ENCODE peak calls at places on chromosomes 1 and 21, in four cellular contexts. O, E, V and F are unnamed samples.

GRCh38 chr1:102183711-102184110 is 187.0 kb upstream of the OLFM3 start:
- DNase-seq in O (no peak), E (no peak), V (no peak), F (no peak)

GRCh38 chr1:31723828-31724359 is 20.1 kb upstream of the COL16A1 start:
- DNase-seq in O (peak; percentile 75), E (peak; percentile 84), V (peak; percentile 88), F (no peak)

GRCh38 chr1:101291562-101292035 is 54.8 kb downstream of the S1PR1 start:
- DNase-seq in O (peak; percentile 82), E (no peak), V (peak; percentile 42), F (no peak)

GRCh38 chr1:156126043-156126700 is 11.7 kb downstream of the LMNA start:
- DNase-seq in O (peak; percentile 96), E (peak; percentile 84), V (peak; percentile 94), F (peak; percentile 88)

GRCh38 chr1:1109743-1110142 is 6.1 kb downstream of the C1orf159 start:
- DNase-seq in O (no peak), E (no peak), V (no peak), F (no peak)

GRCh38 chr1:24085546-24085945 is 26.4 kb downstream of the MYOM3 start:
- DNase-seq in O (peak; percentile 18), E (no peak), V (no peak), F (no peak)

GRCh38 chr1:89987170-89987819 is 7.6 kb upstream of the ZNF326 start:
- DNase-seq in O (peak; percentile 80), E (peak; percentile 45), V (peak; percentile 84), F (no peak)

GRCh38 chr1:201310986-201311355 is 27.7 kb downstream of the PKP1 start:
- DNase-seq in O (peak; percentile 13), E (no peak), V (no peak), F (no peak)

GRCh38 chr1:177424746-177425145 is 254.0 kb downstream of the BRINP2 start:
- DNase-seq in O (no peak), E (no peak), V (no peak), F (no peak)

GRCh38 chr1:3471356-3472087 is 17.1 kb downstream of the ARHGEF16 start:
- DNase-seq in O (peak; percentile 53), E (peak; percentile 93), V (peak; percentile 95), F (peak; percentile 73)

GRCh38 chr1:43873851-43874250 is 59.8 kb upstream of the ARTN start:
- DNase-seq in O (no peak), E (no peak), V (no peak), F (no peak)

GRCh38 chr1:117060441-117061317 is 553 bp downstream of the TTF2 start:
- DNase-seq in O (peak; percentile 34), E (no peak), V (peak; percentile 75), F (no peak)

GRCh38 chr1:173475564-173476196 is 1.5 kb upstream of the PRDX6 start:
- DNase-seq in O (peak; percentile 77), E (no peak), V (no peak), F (no peak)

GRCh38 chr1:15974855-15975254 is 1.0 kb downstream of the ZBTB17 start:
- DNase-seq in O (no peak), E (no peak), V (no peak), F (no peak)

GRCh38 chr21:37944492-37944891 is 28.2 kb upstream of the KCNJ6 start:
- DNase-seq in O (no peak), E (no peak), V (peak; percentile 9), F (no peak)

GRCh38 chr1:29280780-29281131 is 44.4 kb downstream of the PTPRU start:
- DNase-seq in O (peak; percentile 59), E (no peak), V (no peak), F (no peak)

GRCh38 chr1:22376976-22377375 is 74.7 kb upstream of the ZBTB40 start:
- DNase-seq in O (no peak), E (no peak), V (no peak), F (no peak)

GRCh38 chr1:168202941-168203654 is 22.7 kb upstream of the SFT2D2 start:
- DNase-seq in O (peak; percentile 81), E (no peak), V (peak; percentile 43), F (no peak)

GRCh38 chr1:82446251-82446650 is 645.5 kb downstream of the ADGRL2 start:
- DNase-seq in O (no peak), E (no peak), V (no peak), F (no peak)

GRCh38 chr1:55245781-55246180 is 30.6 kb upstream of the USP24 start:
- DNase-seq in O (no peak), E (no peak), V (no peak), F (no peak)

GRCh38 chr1:21050031-21050430 is 126.7 kb downstream of the EIF4G3 start:
- DNase-seq in O (peak; percentile 88), E (no peak), V (no peak), F (no peak)

GRCh38 chr1:81701071-81701470 is 99.7 kb upstream of the ADGRL2 start:
- DNase-seq in O (no peak), E (no peak), V (no peak), F (no peak)

GRCh38 chr21:38544681-38545080 is 46.4 kb upstream of the ERG start:
- DNase-seq in O (no peak), E (no peak), V (no peak), F (no peak)

GRCh38 chr1:58290685-58291372 is 255.7 kb downstream of the OMA1 start:
- DNase-seq in O (peak; percentile 16), E (peak; percentile 69), V (peak; percentile 71), F (peak; percentile 74)

GRCh38 chr1:157399984-157400382 is 152.3 kb downstream of the FCRL5 start:
- DNase-seq in O (no peak), E (no peak), V (peak; percentile 94), F (no peak)

GRCh38 chr1:214990619-214991018 is 91.9 kb upstream of the KCNK2 start:
- DNase-seq in O (peak; percentile 99), E (no peak), V (no peak), F (no peak)

GRCh38 chr1:87684786-87685185 is 356.1 kb downstream of the LMO4 start:
- DNase-seq in O (peak; percentile 72), E (no peak), V (no peak), F (no peak)

GRCh38 chr1:162347281-162347680 is 29.4 kb downstream of the SPATA46 start:
- DNase-seq in O (no peak), E (no peak), V (no peak), F (no peak)

GRCh38 chr1:2803931-2804627 is 2.6 kb upstream of the TTC34 start:
- DNase-seq in O (no peak), E (no peak), V (no peak), F (no peak)

GRCh38 chr1:218525451-218526197 is 180.5 kb downstream of the TGFB2 start:
- DNase-seq in O (no peak), E (no peak), V (peak; percentile 65), F (no peak)

GRCh38 chr21:42878678-42878992 is 704 bp downstream of the WDR4 start:
- DNase-seq in O (no peak), E (no peak), V (no peak), F (no peak)

GRCh38 chr21:42883921-42884320 is 4.6 kb upstream of the WDR4 start:
- DNase-seq in O (no peak), E (no peak), V (no peak), F (no peak)

GRCh38 chr21:42878993-42879787 is at the start of gene WDR4:
- DNase-seq in O (peak; percentile 97), E (peak; percentile 98), V (peak; percentile 99), F (peak; percentile 95)

GRCh38 chr21:42880352-42880751 is 1.0 kb upstream of the WDR4 start:
- DNase-seq in O (no peak), E (no peak), V (no peak), F (no peak)
- H3K56ac ChIP-seq in O (peak overlapping the region; percentile 8), E (no peak overlapping the region), V (peak overlapping the region; percentile 97), F (no peak overlapping the region)

GRCh38 chr1:181163662-181164061 is 75.2 kb downstream of the IER5 start:
- DNase-seq in O (no peak), E (no peak), V (no peak), F (no peak)

GRCh38 chr1:181155339-181155738 is 66.8 kb downstream of the IER5 start:
- DNase-seq in O (peak; percentile 24), E (no peak), V (no peak), F (no peak)

GRCh38 chr1:181159451-181160151 is 71.1 kb downstream of the IER5 start:
- DNase-seq in O (peak; percentile 55), E (no peak), V (no peak), F (no peak)

GRCh38 chr1:181161170-181161870 is 72.8 kb downstream of the IER5 start:
- DNase-seq in O (peak; percentile 42), E (no peak), V (no peak), F (no peak)

DNA sequence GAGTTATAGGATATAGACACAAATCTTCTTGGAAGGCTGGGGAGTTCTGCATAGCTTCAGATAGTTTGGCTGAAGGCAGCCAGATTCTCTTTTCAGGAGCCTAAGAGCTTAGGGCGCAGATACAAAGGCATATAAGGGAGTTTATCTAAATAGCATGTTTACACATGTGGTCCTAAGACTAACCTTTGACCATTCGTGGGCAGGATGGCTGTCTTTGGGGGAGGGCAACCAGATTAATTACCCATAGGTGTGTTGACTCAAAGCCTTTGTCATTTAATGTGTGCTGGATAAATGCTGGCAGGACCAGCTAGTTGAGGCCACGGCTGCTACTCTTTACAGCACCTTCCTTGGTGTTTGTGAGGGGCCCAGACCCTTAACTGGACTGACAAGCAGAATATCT is 71.8 kb downstream of the IER5 start:
- DNase-seq in O (no peak), E (no peak), V (no peak), F (no peak)
- H3K56ac ChIP-seq in O (no peak overlapping the region), E (no peak overlapping the region), V (no peak overlapping the region), F (no peak overlapping the region)

DNA sequence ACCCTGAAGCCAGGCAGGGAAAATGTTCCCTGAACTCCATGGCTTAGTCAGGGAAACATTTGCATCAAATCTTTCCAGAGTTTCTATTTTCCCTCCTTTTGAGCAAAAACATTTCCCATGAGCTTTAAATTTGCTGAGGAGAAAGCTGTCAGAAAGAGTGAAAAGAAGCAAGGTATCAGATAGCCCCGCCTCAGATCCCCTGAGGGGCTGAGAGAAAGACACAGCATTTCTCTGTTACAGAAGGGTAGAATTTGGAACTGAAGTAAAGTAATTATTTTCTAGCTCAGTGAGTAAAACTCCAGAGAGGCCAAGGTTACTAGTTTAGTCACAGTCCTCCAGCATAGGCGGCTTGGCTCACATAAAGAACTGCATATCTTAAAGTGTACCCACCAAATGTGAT is 10.6 kb downstream of the FMO1 start:
- DNase-seq in O (no peak), E (no peak), V (no peak), F (no peak)
- H3K56ac ChIP-seq in O (no peak overlapping the region), E (no peak overlapping the region), V (no peak overlapping the region), F (no peak overlapping the region)

DNA sequence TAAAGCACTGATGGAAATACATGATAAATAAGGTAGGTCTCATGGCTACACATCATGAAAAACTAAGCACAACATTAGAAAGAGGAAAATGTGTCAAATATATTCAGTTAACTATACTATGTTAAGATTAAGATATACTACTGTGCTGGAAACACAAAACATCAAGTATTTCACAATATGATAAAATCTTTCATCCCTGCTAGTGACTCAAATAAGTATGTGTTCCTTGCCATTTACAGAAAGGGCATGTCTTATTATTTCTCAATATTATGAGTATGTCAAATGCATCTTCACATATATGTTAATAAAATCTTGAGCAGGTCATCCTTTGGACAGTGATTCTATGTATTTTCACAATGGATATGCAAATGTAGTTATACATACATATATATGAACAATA is 1260.1 kb upstream of the ADGRL2 start:
- DNase-seq in O (peak; percentile 1), E (no peak), V (no peak), F (no peak)
- H3K56ac ChIP-seq in O (no peak overlapping the region), E (no peak overlapping the region), V (no peak overlapping the region), F (no peak overlapping the region)